ENCODE peak calls at places on chromosomes 4 and X, in nine cellular contexts. V, Q, H, M, N, J, I, A and B are unnamed samples.

GRCh38 chrX:36480441-36480990 is 527.6 kb upstream of the FAM47C start:
- ATAC-seq in V (no peak), Q (no peak), H (no peak), M (no peak), N (no peak), J (no peak), I (no peak), A (no peak), B (no peak)

GRCh38 chrX:94097852-94098251 is 423.8 kb downstream of the FAM133A start:
- ATAC-seq in V (no peak), Q (no peak), H (no peak), M (no peak), N (no peak), J (no peak), I (no peak), A (no peak), B (no peak)

GRCh38 chr4:58247792-58248191 is 1137.6 kb upstream of the IGFBP7 start:
- ATAC-seq in V (no peak), Q (no peak), H (no peak), M (no peak), N (no peak), J (no peak), I (no peak), A (no peak), B (no peak)

GRCh38 chr4:152102184-152103000 is 341.6 kb upstream of the GATB start:
- ATAC-seq in V (no peak), Q (no peak), H (no peak), M (no peak), N (no peak), J (peak; percentile 58), I (no peak), A (no peak), B (no peak)

GRCh38 chr4:134777626-134778025 is 576.0 kb upstream of the PABPC4L start:
- ATAC-seq in V (no peak), Q (no peak), H (no peak), M (no peak), N (no peak), J (no peak), I (no peak), A (no peak), B (no peak)

GRCh38 chr4:76745264-76745663 is 152.7 kb downstream of the SOWAHB start:
- ATAC-seq in V (no peak), Q (no peak), H (no peak), M (no peak), N (no peak), J (no peak), I (no peak), A (no peak), B (no peak)

GRCh38 chr4:185383451-185383850 is 12.3 kb downstream of the LRP2BP start:
- ATAC-seq in V (no peak), Q (no peak), H (no peak), M (no peak), N (no peak), J (no peak), I (no peak), A (no peak), B (no peak)

GRCh38 chr4:40122941-40123340 is 66.3 kb downstream of the N4BP2 start:
- ATAC-seq in V (peak; percentile 45), Q (no peak), H (no peak), M (no peak), N (peak; percentile 61), J (no peak), I (peak; percentile 82), A (peak; percentile 70), B (no peak)

GRCh38 chr4:88697588-88698329 is at the start of gene NAP1L5:
- ATAC-seq in V (peak; percentile 95), Q (peak; percentile 91), H (peak; percentile 95), M (peak; percentile 92), N (peak; percentile 89), J (peak; percentile 97), I (peak; percentile 92), A (peak; percentile 92), B (peak; percentile 92)

GRCh38 chrX:3743821-3744439 is 30.5 kb upstream of the PRKX start:
- ATAC-seq in V (peak; percentile 95), Q (no peak), H (no peak), M (peak; percentile 88), N (peak; percentile 83), J (no peak), I (peak; percentile 54), A (peak; percentile 78), B (no peak)

GRCh38 chrX:2220829-2221567 is 279.8 kb downstream of the DHRSX start:
- ATAC-seq in V (peak; percentile 50), Q (no peak), H (no peak), M (no peak), N (no peak), J (no peak), I (no peak), A (no peak), B (no peak)

GRCh38 chrX:103793541-103793932 is 16.9 kb downstream of the PLP1 start:
- ATAC-seq in V (no peak), Q (no peak), H (no peak), M (no peak), N (no peak), J (no peak), I (no peak), A (no peak), B (no peak)

GRCh38 chrX:129744881-129745321 is 6.1 kb downstream of the XPNPEP2 start:
- ATAC-seq in V (peak; percentile 55), Q (no peak), H (no peak), M (peak; percentile 76), N (peak; percentile 64), J (no peak), I (peak; percentile 72), A (peak; percentile 60), B (no peak)

GRCh38 chr4:101128473-101128872 is 218.9 kb downstream of the PPP3CA start:
- ATAC-seq in V (no peak), Q (no peak), H (no peak), M (no peak), N (no peak), J (no peak), I (no peak), A (no peak), B (no peak)

GRCh38 chrX:35380808-35381700 is 417.1 kb upstream of the MAGEB16 start:
- ATAC-seq in V (no peak), Q (no peak), H (peak; percentile 79), M (no peak), N (no peak), J (no peak), I (no peak), A (no peak), B (no peak)

GRCh38 chr4:112172180-112172579 is 26.9 kb downstream of the FAM241A start:
- ATAC-seq in V (peak; percentile 76), Q (no peak), H (no peak), M (no peak), N (peak; percentile 47), J (no peak), I (peak; percentile 47), A (peak; percentile 25), B (no peak)

GRCh38 chr4:102792361-102792936 is 31.7 kb upstream of the MANBA start:
- ATAC-seq in V (no peak), Q (no peak), H (peak; percentile 35), M (peak; percentile 16), N (no peak), J (no peak), I (no peak), A (no peak), B (no peak)

GRCh38 chr4:139901516-139902327 is 236.1 kb downstream of the MGST2 start:
- ATAC-seq in V (no peak), Q (no peak), H (peak; percentile 37), M (no peak), N (no peak), J (no peak), I (no peak), A (no peak), B (no peak)

GRCh38 chr4:186820371-186820990 is 96.8 kb upstream of the FAT1 start:
- ATAC-seq in V (no peak), Q (no peak), H (no peak), M (no peak), N (no peak), J (no peak), I (no peak), A (no peak), B (no peak)

GRCh38 chr4:56976283-56976877 is 1.0 kb downstream of the NOA1 start:
- ATAC-seq in V (no peak), Q (peak; percentile 12), H (peak; percentile 2), M (no peak), N (no peak), J (peak; percentile 4), I (no peak), A (no peak), B (no peak)

GRCh38 chr4:24614881-24615280 is 30.5 kb upstream of the DHX15 start:
- ATAC-seq in V (peak; percentile 86), Q (no peak), H (no peak), M (no peak), N (peak; percentile 81), J (no peak), I (no peak), A (peak; percentile 23), B (no peak)

GRCh38 chr4:98694076-98694475 is 35.7 kb upstream of the TSPAN5 start:
- ATAC-seq in V (no peak), Q (no peak), H (no peak), M (no peak), N (no peak), J (no peak), I (no peak), A (no peak), B (no peak)

GRCh38 chrX:69150294-69150960 is 14.8 kb downstream of the PJA1 start:
- ATAC-seq in V (no peak), Q (no peak), H (no peak), M (no peak), N (no peak), J (peak; percentile 34), I (no peak), A (no peak), B (no peak)

GRCh38 chr4:26175016-26175786 is 145.6 kb upstream of the RBPJ start:
- ATAC-seq in V (peak; percentile 76), Q (no peak), H (no peak), M (no peak), N (peak; percentile 80), J (no peak), I (peak; percentile 87), A (peak; percentile 85), B (peak; percentile 75)

GRCh38 chr4:89658701-89659024 is 178.3 kb downstream of the SNCA start:
- ATAC-seq in V (no peak), Q (no peak), H (no peak), M (no peak), N (no peak), J (no peak), I (no peak), A (no peak), B (no peak)

GRCh38 chr4:158159054-158159717 is 13.6 kb downstream of the GASK1B start:
- ATAC-seq in V (peak; percentile 45), Q (no peak), H (no peak), M (no peak), N (peak; percentile 64), J (peak; percentile 78), I (peak; percentile 28), A (no peak), B (no peak)

GRCh38 chr4:110702326-110702725 is 79.4 kb upstream of the PITX2 start:
- ATAC-seq in V (no peak), Q (no peak), H (no peak), M (no peak), N (no peak), J (no peak), I (no peak), A (no peak), B (no peak)

GRCh38 chrX:47817421-47817820 is 19.3 kb upstream of the ZNF81 start:
- ATAC-seq in V (no peak), Q (no peak), H (no peak), M (no peak), N (no peak), J (no peak), I (no peak), A (no peak), B (no peak)

GRCh38 chr4:40553995-40554394 is 75.7 kb downstream of the RBM47 start:
- ATAC-seq in V (no peak), Q (no peak), H (peak; percentile 45), M (no peak), N (no peak), J (no peak), I (no peak), A (no peak), B (peak; percentile 66)

GRCh38 chr4:93334003-93334402 is 494.6 kb upstream of the ATOH1 start:
- ATAC-seq in V (no peak), Q (no peak), H (no peak), M (no peak), N (no peak), J (no peak), I (no peak), A (no peak), B (no peak)

GRCh38 chr4:47071863-47072441 is 40.6 kb downstream of the GABRB1 start:
- ATAC-seq in V (no peak), Q (no peak), H (no peak), M (no peak), N (peak; percentile 39), J (no peak), I (no peak), A (no peak), B (no peak)